ENCODE peak calls at places on chromosomes 13 and 19, in ten cellular contexts. One of them, this sample, is unnamed.

GRCh38 chr19:51141181-51141580 is 920 bp upstream of the SIGLEC7 start:
- DNase-seq in upper lobe of left lung: no peak
- DNase-seq in body of pancreas: no peak
- DNase-seq in HCT116: no peak
- DNase-seq in IMR-90: no peak
- DNase-seq in Peyer's patch: no peak
- DNase-seq in tibial nerve: no peak
- DNase-seq in transverse colon: no peak
- DNase-seq in breast epithelium: no peak
- DNase-seq in heart left ventricle: no peak
- DNase-seq in this sample: no peak

GRCh38 chr19:38686530-38686888 is 39.1 kb downstream of the ACTN4 start:
- DNase-seq in breast epithelium: no peak
- DNase-seq in transverse colon: peak
- DNase-seq in tibial nerve: no peak
- DNase-seq in heart left ventricle: no peak
- DNase-seq in upper lobe of left lung: no peak
- DNase-seq in IMR-90: no peak
- DNase-seq in Peyer's patch: no peak
- DNase-seq in body of pancreas: no peak
- DNase-seq in HCT116: no peak
- DNase-seq in this sample: no peak

GRCh38 chr13:111911754-111912452 is 155.0 kb upstream of the SOX1 start:
- DNase-seq in tibial nerve: no peak
- DNase-seq in HCT116: no peak
- DNase-seq in Peyer's patch: peak
- DNase-seq in breast epithelium: peak
- DNase-seq in heart left ventricle: no peak
- DNase-seq in transverse colon: no peak
- DNase-seq in IMR-90: no peak
- DNase-seq in body of pancreas: no peak
- DNase-seq in upper lobe of left lung: no peak
- DNase-seq in this sample: peak

GRCh38 chr19:41303941-41304340 is 6.0 kb upstream of the CCDC97 start:
- DNase-seq in transverse colon: no peak
- DNase-seq in HCT116: no peak
- DNase-seq in body of pancreas: no peak
- DNase-seq in heart left ventricle: no peak
- DNase-seq in tibial nerve: no peak
- DNase-seq in Peyer's patch: no peak
- DNase-seq in breast epithelium: no peak
- DNase-seq in IMR-90: no peak
- DNase-seq in upper lobe of left lung: no peak
- DNase-seq in this sample: no peak

GRCh38 chr19:53183146-53183545 is 10.0 kb downstream of the ZNF665 start:
- DNase-seq in body of pancreas: no peak
- DNase-seq in Peyer's patch: no peak
- DNase-seq in heart left ventricle: no peak
- DNase-seq in transverse colon: no peak
- DNase-seq in breast epithelium: no peak
- DNase-seq in HCT116: no peak
- DNase-seq in IMR-90: peak
- DNase-seq in upper lobe of left lung: no peak
- DNase-seq in tibial nerve: no peak
- DNase-seq in this sample: no peak

GRCh38 chr13:90511903-90512302 is 835.6 kb upstream of the MIR17HG start:
- DNase-seq in body of pancreas: no peak
- DNase-seq in breast epithelium: no peak
- DNase-seq in transverse colon: no peak
- DNase-seq in heart left ventricle: no peak
- DNase-seq in HCT116: no peak
- DNase-seq in Peyer's patch: no peak
- DNase-seq in IMR-90: no peak
- DNase-seq in tibial nerve: no peak
- DNase-seq in upper lobe of left lung: no peak
- DNase-seq in this sample: no peak

GRCh38 chr13:31896427-31896826 is 135.1 kb upstream of the FRY start:
- DNase-seq in upper lobe of left lung: no peak
- DNase-seq in heart left ventricle: peak
- DNase-seq in transverse colon: no peak
- DNase-seq in breast epithelium: no peak
- DNase-seq in HCT116: no peak
- DNase-seq in tibial nerve: no peak
- DNase-seq in Peyer's patch: no peak
- DNase-seq in body of pancreas: no peak
- DNase-seq in IMR-90: peak
- DNase-seq in this sample: no peak

GRCh38 chr19:11849264-11849615 is 714 bp downstream of the ZNF439 start:
- DNase-seq in tibial nerve: no peak
- DNase-seq in body of pancreas: no peak
- DNase-seq in transverse colon: no peak
- DNase-seq in IMR-90: no peak
- DNase-seq in Peyer's patch: peak
- DNase-seq in breast epithelium: no peak
- DNase-seq in heart left ventricle: no peak
- DNase-seq in HCT116: no peak
- DNase-seq in upper lobe of left lung: no peak
- DNase-seq in this sample: no peak

GRCh38 chr13:31675521-31675953 is 63.8 kb upstream of the RXFP2 start:
- DNase-seq in tibial nerve: no peak
- DNase-seq in breast epithelium: no peak
- DNase-seq in upper lobe of left lung: no peak
- DNase-seq in IMR-90: no peak
- DNase-seq in HCT116: no peak
- DNase-seq in transverse colon: no peak
- DNase-seq in heart left ventricle: no peak
- DNase-seq in body of pancreas: no peak
- DNase-seq in Peyer's patch: no peak
- DNase-seq in this sample: no peak

GRCh38 chr13:30676672-30677071 is 58.7 kb upstream of the ALOX5AP start:
- DNase-seq in tibial nerve: no peak
- DNase-seq in HCT116: no peak
- DNase-seq in breast epithelium: no peak
- DNase-seq in body of pancreas: no peak
- DNase-seq in Peyer's patch: no peak
- DNase-seq in upper lobe of left lung: no peak
- DNase-seq in heart left ventricle: no peak
- DNase-seq in transverse colon: no peak
- DNase-seq in IMR-90: peak
- DNase-seq in this sample: no peak

GRCh38 chr13:65911546-65912193 is 1318.5 kb downstream of the PCDH9 start:
- DNase-seq in IMR-90: no peak
- DNase-seq in HCT116: no peak
- DNase-seq in breast epithelium: no peak
- DNase-seq in upper lobe of left lung: no peak
- DNase-seq in transverse colon: no peak
- DNase-seq in Peyer's patch: no peak
- DNase-seq in tibial nerve: no peak
- DNase-seq in heart left ventricle: no peak
- DNase-seq in body of pancreas: no peak
- DNase-seq in this sample: no peak

GRCh38 chr13:108948269-108948671 is 318.9 kb downstream of the MYO16 start:
- DNase-seq in IMR-90: no peak
- DNase-seq in tibial nerve: no peak
- DNase-seq in upper lobe of left lung: no peak
- DNase-seq in body of pancreas: no peak
- DNase-seq in transverse colon: no peak
- DNase-seq in heart left ventricle: no peak
- DNase-seq in HCT116: no peak
- DNase-seq in breast epithelium: no peak
- DNase-seq in Peyer's patch: no peak
- DNase-seq in this sample: no peak

GRCh38 chr13:36420437-36420891 is 11.8 kb upstream of the CCNA1 start:
- DNase-seq in upper lobe of left lung: no peak
- DNase-seq in transverse colon: peak
- DNase-seq in IMR-90: peak
- DNase-seq in body of pancreas: peak
- DNase-seq in tibial nerve: peak
- DNase-seq in HCT116: peak
- DNase-seq in breast epithelium: peak
- DNase-seq in heart left ventricle: peak
- DNase-seq in Peyer's patch: peak
- DNase-seq in this sample: no peak

GRCh38 chr19:19053508-19054314 is 10.1 kb upstream of the SLC25A42 start:
- DNase-seq in breast epithelium: no peak
- DNase-seq in tibial nerve: no peak
- DNase-seq in Peyer's patch: peak
- DNase-seq in body of pancreas: peak
- DNase-seq in HCT116: peak
- DNase-seq in heart left ventricle: peak
- DNase-seq in IMR-90: peak
- DNase-seq in upper lobe of left lung: peak
- DNase-seq in transverse colon: peak
- DNase-seq in this sample: no peak

GRCh38 chr19:33374406-33374703 is 846 bp downstream of the CEBPG start:
- DNase-seq in Peyer's patch: no peak
- DNase-seq in body of pancreas: peak
- DNase-seq in transverse colon: no peak
- DNase-seq in tibial nerve: no peak
- DNase-seq in heart left ventricle: peak
- DNase-seq in IMR-90: peak
- DNase-seq in upper lobe of left lung: peak
- DNase-seq in HCT116: no peak
- DNase-seq in breast epithelium: no peak
- DNase-seq in this sample: no peak

DNA sequence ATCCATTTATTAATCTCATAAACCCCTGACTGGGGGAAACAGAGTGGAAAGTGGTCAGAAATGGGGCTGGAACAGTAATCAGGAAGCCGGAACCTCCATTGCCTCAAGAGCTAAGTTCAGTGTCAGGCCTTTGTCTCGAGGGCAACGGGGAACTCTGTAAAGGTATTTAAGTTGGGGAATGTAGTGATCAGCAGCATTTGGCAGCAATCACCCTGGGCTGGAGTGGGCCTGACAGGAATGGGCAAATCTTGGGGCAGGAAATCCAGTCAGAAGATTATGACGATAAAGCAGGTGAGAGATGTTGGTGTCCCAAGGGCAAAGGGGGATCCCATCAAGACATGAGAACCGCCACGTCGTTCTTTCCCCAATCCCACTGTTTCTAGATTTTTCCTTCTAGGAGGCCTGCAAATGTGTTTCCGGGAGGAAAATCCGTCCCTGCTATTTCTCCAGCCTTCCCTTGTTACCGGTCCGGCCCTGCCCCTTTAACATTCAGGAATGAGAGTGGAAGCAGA is 232.4 kb upstream of the SERP2 start:
- DNase-seq in breast epithelium: peak
- DNase-seq in Peyer's patch: no peak
- DNase-seq in IMR-90: no peak
- DNase-seq in upper lobe of left lung: no peak
- DNase-seq in heart left ventricle: no peak
- DNase-seq in HCT116: no peak
- DNase-seq in body of pancreas: peak
- DNase-seq in tibial nerve: no peak
- DNase-seq in transverse colon: no peak
- DNase-seq in this sample: no peak
- H3K27ac ChIP-seq in breast epithelium: peak
- H3K27ac ChIP-seq in Peyer's patch: peak
- H3K27ac ChIP-seq in IMR-90: peak
- H3K27ac ChIP-seq in upper lobe of left lung: peak
- H3K27ac ChIP-seq in heart left ventricle: peak
- H3K27ac ChIP-seq in HCT116: peak
- H3K27ac ChIP-seq in body of pancreas: peak
- H3K27ac ChIP-seq in tibial nerve: peak
- H3K27ac ChIP-seq in transverse colon: peak
- H3K27ac ChIP-seq in this sample: peak

GRCh38 chr13:51258612-51259358 is 36.6 kb downstream of the FAM124A start:
- DNase-seq in transverse colon: no peak
- DNase-seq in breast epithelium: no peak
- DNase-seq in tibial nerve: no peak
- DNase-seq in body of pancreas: peak
- DNase-seq in HCT116: no peak
- DNase-seq in Peyer's patch: no peak
- DNase-seq in upper lobe of left lung: peak
- DNase-seq in heart left ventricle: peak
- DNase-seq in IMR-90: no peak
- DNase-seq in this sample: no peak
- TF ChIP-seq POLR2A in transverse colon: no peak
- TF ChIP-seq POLR2A in breast epithelium: no peak
- TF ChIP-seq POLR2A in tibial nerve: no peak
- TF ChIP-seq POLR2A in body of pancreas: no peak
- TF ChIP-seq POLR2A in HCT116: no peak
- TF ChIP-seq POLR2A in Peyer's patch: no peak
- TF ChIP-seq POLR2A in upper lobe of left lung: no peak
- TF ChIP-seq POLR2A in heart left ventricle: no peak
- TF ChIP-seq POLR2A in IMR-90: no peak
- TF ChIP-seq POLR2A in this sample: no peak

DNA sequence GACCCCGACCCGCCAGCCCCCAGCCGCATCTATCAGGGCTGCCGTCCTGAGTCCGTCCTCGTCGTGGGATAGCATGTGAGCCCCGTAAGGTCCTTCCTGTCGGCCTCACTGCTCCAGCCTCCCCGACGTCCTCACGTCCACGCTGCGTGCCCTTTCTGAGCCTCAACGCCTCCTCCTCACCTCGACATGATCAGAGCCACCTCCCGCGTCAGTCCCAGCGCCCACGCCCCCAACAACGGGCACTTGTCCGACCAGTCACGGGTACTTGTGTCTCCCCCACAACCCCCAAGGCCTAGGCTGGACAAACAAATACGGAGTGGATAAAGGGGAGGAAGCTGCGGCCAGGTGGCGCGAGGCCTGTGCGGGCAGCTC is 665 bp downstream of the ZNF497 start:
- DNase-seq in transverse colon: peak
- DNase-seq in IMR-90: peak
- DNase-seq in HCT116: peak
- DNase-seq in Peyer's patch: peak
- DNase-seq in heart left ventricle: peak
- DNase-seq in tibial nerve: no peak
- DNase-seq in upper lobe of left lung: peak
- DNase-seq in body of pancreas: peak
- DNase-seq in breast epithelium: peak
- DNase-seq in this sample: no peak
- TF ChIP-seq CTCF in transverse colon: no peak
- TF ChIP-seq CTCF in IMR-90: no peak
- TF ChIP-seq CTCF in HCT116: no peak
- TF ChIP-seq CTCF in Peyer's patch: no peak
- TF ChIP-seq CTCF in heart left ventricle: no peak
- TF ChIP-seq CTCF in tibial nerve: no peak
- TF ChIP-seq CTCF in upper lobe of left lung: no peak
- TF ChIP-seq CTCF in body of pancreas: no peak
- TF ChIP-seq CTCF in breast epithelium: no peak
- TF ChIP-seq CTCF in this sample: no peak

DNA sequence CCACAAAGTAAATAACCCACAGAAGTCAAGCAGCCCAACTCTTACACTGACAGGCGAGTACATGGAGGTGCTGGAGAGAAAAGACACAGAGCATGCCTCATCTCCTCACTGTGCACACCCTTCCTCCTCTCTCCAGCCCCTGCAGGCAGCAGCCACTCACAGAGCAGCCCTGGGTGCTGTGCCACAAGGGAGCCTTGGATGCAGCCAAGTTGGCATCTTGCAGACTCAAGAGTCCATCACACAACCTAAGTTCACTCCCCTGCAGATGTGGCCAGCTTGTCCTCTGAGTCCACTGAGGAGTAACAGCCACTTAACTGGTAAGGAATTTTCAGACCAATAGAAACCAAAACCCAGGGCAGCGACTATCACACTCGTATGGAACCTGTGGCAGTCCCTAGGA is 47.4 kb downstream of the BRD4 start:
- DNase-seq in tibial nerve: no peak
- DNase-seq in breast epithelium: no peak
- DNase-seq in Peyer's patch: no peak
- DNase-seq in HCT116: no peak
- DNase-seq in upper lobe of left lung: no peak
- DNase-seq in heart left ventricle: no peak
- DNase-seq in transverse colon: no peak
- DNase-seq in body of pancreas: no peak
- DNase-seq in IMR-90: no peak
- DNase-seq in this sample: no peak
- H3K27ac ChIP-seq in tibial nerve: no peak
- H3K27ac ChIP-seq in breast epithelium: no peak
- H3K27ac ChIP-seq in Peyer's patch: no peak
- H3K27ac ChIP-seq in HCT116: no peak
- H3K27ac ChIP-seq in upper lobe of left lung: peak
- H3K27ac ChIP-seq in heart left ventricle: no peak
- H3K27ac ChIP-seq in transverse colon: no peak
- H3K27ac ChIP-seq in body of pancreas: no peak
- H3K27ac ChIP-seq in IMR-90: no peak
- H3K27ac ChIP-seq in this sample: no peak

This sample was measured in vagina.